ENCODE peak calls at places on chromosome X, in six cellular contexts. J is mammary epithelial cell, Q is colonic mucosa, A is left lung, Z is mucosa of descending colon, B is cardiac muscle cell. G is an unnamed sample.

GRCh38 chrX:149720021-149720689 is 8.3 kb downstream of the MAGEA11 start:
- DNase-seq in J (no peak), Q (peak; percentile 19), A (no peak), Z (no peak), B (no peak), G (peak; percentile 31)

GRCh38 chrX:20995829-20996228 is 378.4 kb upstream of the CNKSR2 start:
- DNase-seq in J (no peak), Q (no peak), A (no peak), Z (no peak), B (no peak), G (no peak)

GRCh38 chrX:129876734-129877395 is 29.1 kb upstream of the UTP14A start:
- DNase-seq in J (peak; percentile 37), Q (no peak), A (no peak), Z (no peak), B (no peak), G (no peak)

GRCh38 chrX:72029473-72030411 is 102.0 kb downstream of the RTL5 start:
- DNase-seq in J (peak; percentile 77), Q (peak; percentile 6), A (no peak), Z (no peak), B (peak; percentile 80), G (no peak)

GRCh38 chrX:49995795-49996455 is 73.5 kb downstream of the CLCN5 start:
- DNase-seq in J (peak; percentile 1), Q (no peak), A (no peak), Z (no peak), B (no peak), G (no peak)

GRCh38 chrX:72100824-72101351 is 30.8 kb downstream of the RTL5 start:
- DNase-seq in J (no peak), Q (no peak), A (peak; percentile 61), Z (peak; percentile 62), B (no peak), G (no peak)

GRCh38 chrX:31440546-31440945 is 368.7 kb upstream of the FTHL17 start:
- DNase-seq in J (no peak), Q (no peak), A (no peak), Z (no peak), B (no peak), G (no peak)

GRCh38 chrX:48917139-48917980 is 1.5 kb downstream of the PIM2 start:
- DNase-seq in J (peak; percentile 82), Q (peak; percentile 91), A (peak; percentile 90), Z (peak; percentile 92), B (peak; percentile 95), G (peak; percentile 94)

GRCh38 chrX:85004255-85004654 is 578 bp downstream of the APOOL start:
- DNase-seq in J (peak; percentile 35), Q (no peak), A (no peak), Z (no peak), B (no peak), G (no peak)

GRCh38 chrX:102154218-102154860 is 1.4 kb downstream of the BEX5 start:
- DNase-seq in J (no peak), Q (peak; percentile 17), A (no peak), Z (no peak), B (peak; percentile 5), G (no peak)

GRCh38 chrX:20382518-20383291 is 116.0 kb upstream of the RPS6KA3 start:
- DNase-seq in J (peak; percentile 14), Q (no peak), A (no peak), Z (no peak), B (peak; percentile 67), G (no peak)

DNA sequence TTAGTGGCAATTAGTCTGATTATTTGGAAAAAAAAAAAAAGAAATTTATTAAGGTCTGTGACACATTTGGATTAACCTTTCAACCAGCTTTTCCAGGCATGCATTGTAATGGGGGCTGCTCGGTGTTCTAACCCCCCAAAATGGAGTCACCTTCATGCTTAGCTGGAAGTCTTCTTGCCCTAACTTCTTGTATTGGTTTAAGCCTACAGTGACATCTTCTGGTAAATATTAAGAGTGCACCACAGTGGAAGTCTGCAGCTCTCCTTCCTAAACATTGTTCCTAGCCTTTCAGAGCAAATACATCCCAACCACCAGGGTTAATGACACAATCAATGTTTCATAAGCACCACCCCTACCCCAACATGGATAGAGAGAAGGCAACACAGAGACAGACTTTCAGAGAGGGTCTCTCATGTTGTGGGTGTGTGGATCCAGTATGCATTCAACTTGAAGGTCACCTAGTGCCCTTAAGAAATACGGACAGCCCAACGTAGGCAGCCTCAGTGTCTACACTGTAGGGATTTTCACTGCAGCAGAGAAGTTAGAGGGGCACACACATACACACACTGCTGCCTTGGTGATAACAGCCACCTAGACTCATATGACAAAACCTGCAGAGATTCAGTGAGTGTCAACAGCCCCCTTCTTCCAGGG is 142.9 kb upstream of the MBNL3 start:
- DNase-seq in J (peak; percentile 14), Q (no peak), A (no peak), Z (no peak), B (peak; percentile 52), G (no peak)
- TF ChIP-seq CTCF in J (peak; percentile 57), Q (peak; percentile 26), A (peak; percentile 39), Z (no peak), B (peak; percentile 50), G (peak; percentile 53)

DNA sequence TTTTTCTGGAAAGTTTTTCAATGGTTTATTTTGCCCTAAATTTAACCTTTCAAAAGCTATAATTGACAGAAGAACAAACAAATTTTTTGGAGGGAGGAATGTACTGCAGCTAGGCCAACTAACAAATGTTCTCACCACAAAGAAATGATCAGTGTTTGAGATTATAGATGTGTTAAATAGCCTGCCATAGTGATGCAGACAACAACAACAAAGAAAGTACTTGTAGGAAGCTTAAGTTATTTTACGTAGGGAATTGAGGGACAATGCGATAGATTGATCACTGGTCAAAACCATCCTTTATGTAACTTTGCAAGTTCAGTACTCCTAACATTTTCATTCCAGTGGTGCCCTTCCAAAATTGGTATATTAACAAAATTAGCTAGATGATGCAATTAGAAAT is 340.4 kb downstream of the SH3BGRL start:
- DNase-seq in J (no peak), Q (no peak), A (no peak), Z (no peak), B (no peak), G (no peak)
- H3K9me3 ChIP-seq in J (peaks cover 7% of the 10 kb centered on the region), Q (no peaks in the 10 kb centered on the region), A (no peaks in the 10 kb centered on the region), Z (no peaks in the 10 kb centered on the region), B (no peaks in the 10 kb centered on the region), G (no peaks in the 10 kb centered on the region)

GRCh38 chrX:8364369-8365141 is 100.1 kb upstream of the VCX3B start:
- DNase-seq in J (no peak), Q (no peak), A (no peak), Z (no peak), B (peak; percentile 63), G (no peak)
- TF ChIP-seq CTCF in J (peak; percentile 30), Q (no peak), A (peak; percentile 33), Z (no peak), B (peak; percentile 44), G (no peak)

DNA sequence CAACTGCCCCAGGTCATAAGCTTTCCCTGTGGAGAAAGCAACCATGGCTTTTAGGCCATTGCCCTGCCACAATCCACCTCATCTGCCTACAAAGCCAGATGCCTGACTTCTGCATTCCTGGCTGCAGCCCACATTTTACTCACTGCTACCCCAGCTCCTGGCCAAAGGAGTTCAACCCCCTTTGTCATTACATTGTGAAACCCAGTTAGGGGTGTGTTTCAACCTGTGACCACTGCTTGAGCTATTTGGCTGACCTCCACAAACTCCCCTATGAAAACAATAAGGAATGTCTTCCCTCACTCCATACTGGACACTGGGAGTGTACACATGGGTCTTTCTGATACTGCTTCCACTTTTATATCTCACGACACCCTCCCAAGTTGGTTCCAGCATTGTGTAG is 589.2 kb downstream of the SH3BGRL start:
- DNase-seq in J (no peak), Q (no peak), A (no peak), Z (no peak), B (no peak), G (no peak)
- H3K9me3 ChIP-seq in J (peaks cover 14% of the 10 kb centered on the region), Q (no peaks in the 10 kb centered on the region), A (no peaks in the 10 kb centered on the region), Z (peaks cover 6% of the 10 kb centered on the region), B (no peaks in the 10 kb centered on the region), G (no peaks in the 10 kb centered on the region)

G was measured in kidney.